ENCODE peak calls at places on chromosomes 5 and 9, in nine cellular contexts. Q, D, Z, W, A, K, L, E and S are unnamed samples.

GRCh38 chr5:14415516-14416074 is 166.0 kb upstream of the OTULINL start:
- DNase-seq in Q (no peak), D (no peak), Z (no peak), W (no peak), A (no peak), K (no peak), L (no peak), E (no peak), S (no peak)

GRCh38 chr9:114442022-114442421 is 54.2 kb upstream of the AKNA start:
- DNase-seq in Q (no peak), D (no peak), Z (no peak), W (no peak), A (no peak), K (no peak), L (no peak), E (no peak), S (no peak)

GRCh38 chr9:14347408-14348224 is 33.7 kb upstream of the NFIB start:
- DNase-seq in Q (no peak), D (no peak), Z (no peak), W (peak), A (no peak), K (no peak), L (no peak), E (peak), S (no peak)

GRCh38 chr9:137279741-137280477 is 2.4 kb downstream of the TOR4A start:
- DNase-seq in Q (no peak), D (no peak), Z (no peak), W (no peak), A (no peak), K (no peak), L (no peak), E (no peak), S (no peak)

GRCh38 chr5:40171971-40172370 is 507.7 kb upstream of the PTGER4 start:
- DNase-seq in Q (no peak), D (peak), Z (no peak), W (no peak), A (no peak), K (peak), L (peak), E (no peak), S (no peak)

GRCh38 chr5:74201334-74202081 is 439.0 kb downstream of the ENC1 start:
- DNase-seq in Q (no peak), D (no peak), Z (no peak), W (peak), A (no peak), K (no peak), L (no peak), E (no peak), S (no peak)

GRCh38 chr5:16889203-16889971 is 46.7 kb downstream of the MYO10 start:
- DNase-seq in Q (no peak), D (no peak), Z (no peak), W (no peak), A (no peak), K (peak), L (no peak), E (no peak), S (no peak)

GRCh38 chr5:135738564-135738875 is 95.9 kb upstream of the SLC25A48 start:
- DNase-seq in Q (no peak), D (no peak), Z (no peak), W (no peak), A (no peak), K (no peak), L (no peak), E (no peak), S (no peak)

GRCh38 chr5:43039468-43040286 is 442 bp downstream of the ANXA2R start:
- DNase-seq in Q (peak), D (no peak), Z (peak), W (no peak), A (peak), K (no peak), L (no peak), E (peak), S (no peak)

GRCh38 chr5:179323026-179323571 is 22.2 kb downstream of the ADAMTS2 start:
- DNase-seq in Q (no peak), D (no peak), Z (no peak), W (no peak), A (no peak), K (no peak), L (no peak), E (no peak), S (no peak)

GRCh38 chr9:93808115-93809029 is 146.8 kb downstream of the BARX1 start:
- DNase-seq in Q (no peak), D (no peak), Z (no peak), W (no peak), A (no peak), K (no peak), L (no peak), E (no peak), S (no peak)

GRCh38 chr5:170312666-170313065 is 15.1 kb upstream of the LCP2 start:
- DNase-seq in Q (no peak), D (no peak), Z (peak), W (no peak), A (peak), K (peak), L (no peak), E (no peak), S (no peak)

GRCh38 chr9:78278177-78278777 is 18.6 kb upstream of the PSAT1 start:
- DNase-seq in Q (no peak), D (no peak), Z (no peak), W (no peak), A (peak), K (no peak), L (no peak), E (no peak), S (no peak)

GRCh38 chr9:100474082-100474949 is 1.4 kb downstream of the TMEFF1 start:
- DNase-seq in Q (no peak), D (no peak), Z (no peak), W (no peak), A (no peak), K (no peak), L (no peak), E (no peak), S (no peak)

GRCh38 chr5:4571248-4571950 is 568.7 kb upstream of the ADAMTS16 start:
- DNase-seq in Q (no peak), D (no peak), Z (no peak), W (no peak), A (no peak), K (no peak), L (no peak), E (no peak), S (peak)

GRCh38 chr5:135576075-135576599 is 2.7 kb downstream of the CXCL14 start:
- DNase-seq in Q (no peak), D (no peak), Z (no peak), W (no peak), A (no peak), K (no peak), L (no peak), E (no peak), S (no peak)

GRCh38 chr5:10700516-10700915 is 60.5 kb downstream of the DAP start:
- DNase-seq in Q (no peak), D (no peak), Z (no peak), W (no peak), A (no peak), K (no peak), L (no peak), E (no peak), S (no peak)

GRCh38 chr5:75668988-75669760 is 48.1 kb downstream of the POC5 start:
- DNase-seq in Q (no peak), D (peak), Z (peak), W (peak), A (peak), K (no peak), L (no peak), E (peak), S (no peak)

GRCh38 chr5:83965431-83965830 is 244.8 kb upstream of the HAPLN1 start:
- DNase-seq in Q (no peak), D (no peak), Z (no peak), W (no peak), A (peak), K (no peak), L (no peak), E (no peak), S (no peak)

GRCh38 chr5:108655750-108656450 is 91.8 kb upstream of the FER start:
- DNase-seq in Q (no peak), D (no peak), Z (no peak), W (no peak), A (no peak), K (no peak), L (no peak), E (no peak), S (no peak)

GRCh38 chr9:75775173-75775572 is 115.3 kb upstream of the PCSK5 start:
- DNase-seq in Q (no peak), D (no peak), Z (no peak), W (peak), A (no peak), K (no peak), L (no peak), E (no peak), S (no peak)

GRCh38 chr5:16225927-16226326 is 46.3 kb upstream of the MARCHF11 start:
- DNase-seq in Q (no peak), D (no peak), Z (no peak), W (no peak), A (no peak), K (no peak), L (no peak), E (no peak), S (no peak)